ENCODE peak calls at places on chromosomes 13 and 19, in eight cellular contexts. T is breast epithelium; P is pancreas; Y is NCI-H524; O is GM04504; Z is small intestine; W is naive thymus-derived CD8-positive, alpha-beta T cell; L is progenitor cell of endocrine pancreas. S is an unnamed sample.

GRCh38 chr13:44629465-44630183 is 53.5 kb upstream of the TSC22D1 start:
- DNase-seq in Y (no peak), L (no peak), T (no peak), W (no peak), P (no peak), Z (no peak), O (peak), S (peak)

GRCh38 chr19:42412661-42413076 is 14.5 kb downstream of the LIPE start:
- DNase-seq in O (no peak), W (no peak), L (no peak), P (no peak), Y (peak), Z (no peak), T (no peak), S (no peak)

GRCh38 chr13:21613791-21614190 is 9.8 kb upstream of the MICU2 start:
- DNase-seq in Y (no peak), P (no peak), Z (no peak), T (no peak), W (no peak), L (no peak), O (no peak), S (no peak)

GRCh38 chr19:4225902-4226301 is 3.4 kb upstream of the EBI3 start:
- DNase-seq in Z (no peak), T (no peak), W (no peak), L (no peak), Y (no peak), O (no peak), P (no peak), S (no peak)

GRCh38 chr19:58558066-58558622 is at the start of gene UBE2M:
- DNase-seq in T (no peak), O (no peak), Z (peak), Y (no peak), L (no peak), W (no peak), P (peak), S (peak)

GRCh38 chr19:9862897-9863296 is 27.8 kb downstream of the PIN1 start:
- DNase-seq in W (peak), Y (no peak), L (no peak), O (no peak), P (no peak), T (no peak), Z (peak), S (no peak)

GRCh38 chr19:48290923-48291700 is 21.2 kb downstream of the ZNF114 start:
- DNase-seq in T (peak), Z (peak), P (peak), Y (peak), W (peak), O (peak), L (peak), S (peak)

GRCh38 chr19:510606-511100 is 3.4 kb downstream of the TPGS1 start:
- DNase-seq in L (peak), T (no peak), Z (peak), W (peak), Y (peak), O (peak), P (peak), S (peak)

GRCh38 chr13:48636550-48636949 is 17.2 kb upstream of the CYSLTR2 start:
- DNase-seq in Z (no peak), O (no peak), T (no peak), Y (no peak), P (no peak), W (no peak), L (no peak), S (peak)

GRCh38 chr19:47109541-47110375 is 3.8 kb downstream of the ZC3H4 start:
- DNase-seq in Z (peak), L (no peak), Y (no peak), O (no peak), T (no peak), P (no peak), W (no peak), S (peak)

GRCh38 chr19:3516675-3517207 is 10.6 kb downstream of the FZR1 start:
- DNase-seq in Z (peak), P (peak), T (no peak), Y (peak), L (no peak), O (no peak), W (peak), S (no peak)

GRCh38 chr13:40159736-40160135 is 504.3 kb downstream of the COG6 start:
- DNase-seq in L (no peak), P (no peak), W (no peak), Z (no peak), Y (no peak), T (no peak), O (no peak), S (no peak)

GRCh38 chr19:49533551-49534488 is 6.0 kb downstream of the RCN3 start:
- DNase-seq in W (peak), Z (no peak), Y (peak), T (peak), P (peak), L (peak), O (no peak), S (peak)